ENCODE peak calls at places on chromosome 16, in four cellular contexts. One of them, this sample, is unnamed.

GRCh38 chr16:30924086-30924714 is 828 bp downstream of the FBXL19 start:
- DNase-seq in H54: no peak
- DNase-seq in GF-D8: no peak
- DNase-seq in AG04450: no peak
- DNase-seq in this sample: no peak

GRCh38 chr16:17313085-17313611 is 157.6 kb downstream of the XYLT1 start:
- DNase-seq in AG04450: no peak
- DNase-seq in H54: no peak
- DNase-seq in GF-D8: no peak
- DNase-seq in this sample: no peak

GRCh38 chr16:75424096-75424762 is 9.1 kb downstream of the CFDP1 start:
- DNase-seq in AG04450: no peak
- DNase-seq in H54: no peak
- DNase-seq in GF-D8: no peak
- DNase-seq in this sample: no peak

GRCh38 chr16:83308414-83308813 is 499.4 kb upstream of the HSBP1 start:
- DNase-seq in AG04450: no peak
- DNase-seq in H54: no peak
- DNase-seq in GF-D8: no peak
- DNase-seq in this sample: no peak

GRCh38 chr16:8675183-8676159 is 1.1 kb downstream of the ABAT start:
- DNase-seq in H54: no peak
- DNase-seq in AG04450: no peak
- DNase-seq in GF-D8: no peak
- DNase-seq in this sample: no peak

GRCh38 chr16:70689035-70689969 is 3.4 kb upstream of the MTSS2 start:
- DNase-seq in AG04450: no peak
- DNase-seq in GF-D8: no peak
- DNase-seq in H54: no peak
- DNase-seq in this sample: no peak

GRCh38 chr16:58098207-58099096 is 30.7 kb downstream of the CFAP20 start:
- DNase-seq in AG04450: no peak
- DNase-seq in GF-D8: no peak
- DNase-seq in H54: peak
- DNase-seq in this sample: no peak

GRCh38 chr16:67406111-67406593 is 10.1 kb downstream of the ZDHHC1 start:
- DNase-seq in H54: no peak
- DNase-seq in AG04450: no peak
- DNase-seq in GF-D8: no peak
- DNase-seq in this sample: no peak

GRCh38 chr16:88764913-88765349 is 20.1 kb downstream of the PIEZO1 start:
- DNase-seq in H54: peak
- DNase-seq in AG04450: no peak
- DNase-seq in GF-D8: no peak
- DNase-seq in this sample: no peak

GRCh38 chr16:5323284-5323683 is 225.7 kb upstream of the EEF2KMT start:
- DNase-seq in AG04450: no peak
- DNase-seq in H54: no peak
- DNase-seq in GF-D8: no peak
- DNase-seq in this sample: no peak

GRCh38 chr16:56346131-56346890 is 79.0 kb downstream of the AMFR start:
- DNase-seq in GF-D8: no peak
- DNase-seq in H54: no peak
- DNase-seq in AG04450: no peak
- DNase-seq in this sample: no peak

GRCh38 chr16:81600275-81600674 is 155.7 kb downstream of the CMIP start:
- DNase-seq in GF-D8: no peak
- DNase-seq in H54: peak
- DNase-seq in AG04450: no peak
- DNase-seq in this sample: no peak

GRCh38 chr16:79483336-79483735 is 117.2 kb downstream of the MAF start:
- DNase-seq in AG04450: no peak
- DNase-seq in H54: no peak
- DNase-seq in GF-D8: no peak
- DNase-seq in this sample: no peak

GRCh38 chr16:30837904-30838303 is 50.9 kb upstream of the ZNF629 start:
- DNase-seq in AG04450: no peak
- DNase-seq in GF-D8: no peak
- DNase-seq in H54: no peak
- DNase-seq in this sample: no peak

GRCh38 chr16:67407176-67407787 is 9.0 kb downstream of the ZDHHC1 start:
- DNase-seq in H54: no peak
- DNase-seq in AG04450: no peak
- DNase-seq in GF-D8: no peak
- DNase-seq in this sample: no peak

GRCh38 chr16:46859719-46860152 is 24.4 kb upstream of the GPT2 start:
- DNase-seq in GF-D8: no peak
- DNase-seq in H54: peak
- DNase-seq in AG04450: peak
- DNase-seq in this sample: no peak

GRCh38 chr16:70388281-70388680 is 41.6 kb downstream of the DDX19A start:
- DNase-seq in GF-D8: no peak
- DNase-seq in H54: no peak
- DNase-seq in AG04450: no peak
- DNase-seq in this sample: no peak

GRCh38 chr16:53083123-53083522 is 28.3 kb downstream of the CHD9 start:
- DNase-seq in GF-D8: no peak
- DNase-seq in AG04450: no peak
- DNase-seq in H54: no peak
- DNase-seq in this sample: no peak

GRCh38 chr16:11876306-11876705 is 25.0 kb upstream of the RSL1D1 start:
- DNase-seq in AG04450: no peak
- DNase-seq in GF-D8: no peak
- DNase-seq in H54: no peak
- DNase-seq in this sample: no peak

GRCh38 chr16:51648521-51648920 is 497.5 kb upstream of the SALL1 start:
- DNase-seq in GF-D8: no peak
- DNase-seq in H54: no peak
- DNase-seq in AG04450: no peak
- DNase-seq in this sample: no peak

GRCh38 chr16:14307059-14307531 is 236.0 kb downstream of the MRTFB start:
- DNase-seq in H54: no peak
- DNase-seq in GF-D8: no peak
- DNase-seq in AG04450: no peak
- DNase-seq in this sample: no peak

GRCh38 chr16:62035115-62036092 is 834 bp downstream of the CDH8 start:
- DNase-seq in H54: no peak
- DNase-seq in GF-D8: no peak
- DNase-seq in AG04450: no peak
- DNase-seq in this sample: no peak

GRCh38 chr16:15949210-15950166 is at the start of gene ABCC1:
- DNase-seq in H54: peak
- DNase-seq in GF-D8: no peak
- DNase-seq in AG04450: no peak
- DNase-seq in this sample: no peak

GRCh38 chr16:31298958-31299357 is 39.2 kb downstream of the ITGAM start:
- DNase-seq in AG04450: no peak
- DNase-seq in GF-D8: no peak
- DNase-seq in H54: no peak
- DNase-seq in this sample: no peak

GRCh38 chr16:375212-375611 is 4.9 kb upstream of the MRPL28 start:
- DNase-seq in AG04450: no peak
- DNase-seq in GF-D8: no peak
- DNase-seq in H54: no peak
- DNase-seq in this sample: no peak

GRCh38 chr16:83996481-83997252 is 28.6 kb downstream of the NECAB2 start:
- DNase-seq in AG04450: no peak
- DNase-seq in H54: no peak
- DNase-seq in GF-D8: no peak
- DNase-seq in this sample: no peak

GRCh38 chr16:16062023-16062932 is 112.9 kb downstream of the ABCC1 start:
- DNase-seq in AG04450: no peak
- DNase-seq in H54: no peak
- DNase-seq in GF-D8: peak
- DNase-seq in this sample: no peak

GRCh38 chr16:87653234-87653633 is 50.9 kb downstream of the JPH3 start:
- DNase-seq in AG04450: no peak
- DNase-seq in GF-D8: peak
- DNase-seq in H54: no peak
- DNase-seq in this sample: no peak

GRCh38 chr16:11029948-11030347 is 85.6 kb downstream of the CLEC16A start:
- DNase-seq in H54: no peak
- DNase-seq in GF-D8: no peak
- DNase-seq in AG04450: peak
- DNase-seq in this sample: no peak

GRCh38 chr16:21260870-21261791 is 17.0 kb downstream of the CRYM start:
- DNase-seq in H54: peak
- DNase-seq in AG04450: peak
- DNase-seq in GF-D8: no peak
- DNase-seq in this sample: no peak

This sample was measured in NCI-H1048.